ENCODE peak calls at places on chromosomes 3 and 15, in ten cellular contexts. N is astrocyte of the cerebellum, D is astrocyte, I is RWPE1, P is cardiac fibroblast, U is GM12865, A is psoas muscle, R is nephron progenitor cell, F is BJ, X is endothelial cell. T is an unnamed sample.
A peak's percentile ranks its signal among the peaks of the same experiment; 100 is the strongest.

GRCh38 chr3:143348486-143349327 is 229.1 kb downstream of the CHST2 start:
- DNase-seq in I (no peak), X (no peak), A (no peak), R (no peak), D (no peak), P (no peak), N (no peak), F (no peak), U (peak; percentile 53), T (no peak)

GRCh38 chr15:51992953-51993352 is 21.4 kb upstream of the LEO1 start:
- DNase-seq in D (no peak), I (peak; percentile 73), P (peak; percentile 19), N (no peak), X (no peak), A (no peak), F (no peak), R (no peak), U (no peak), T (no peak)

GRCh38 chr15:26974120-26974780 is 3.3 kb downstream of the GABRG3 start:
- DNase-seq in F (no peak), I (peak; percentile 17), R (no peak), X (peak; percentile 27), U (no peak), A (no peak), N (peak; percentile 11), D (peak; percentile 26), P (peak; percentile 11), T (no peak)

GRCh38 chr15:90895571-90896117 is 7.5 kb upstream of the MAN2A2 start:
- DNase-seq in A (no peak), F (no peak), U (no peak), D (no peak), N (no peak), X (no peak), R (no peak), I (no peak), P (no peak), T (no peak)

GRCh38 chr3:113532698-113533533 is 561 bp downstream of the SIDT1 start:
- DNase-seq in U (peak; percentile 69), F (no peak), P (peak; percentile 3), A (peak; percentile 52), D (no peak), R (peak; percentile 58), I (no peak), N (no peak), X (peak; percentile 42), T (peak; percentile 57)

GRCh38 chr3:49388416-49388815 is 23.4 kb downstream of the RHOA start:
- DNase-seq in A (no peak), X (no peak), F (no peak), D (peak; percentile 59), R (no peak), U (no peak), I (no peak), N (no peak), P (no peak), T (no peak)

GRCh38 chr3:190108789-190109188 is 11.9 kb downstream of the P3H2 start:
- DNase-seq in P (peak; percentile 51), D (no peak), I (no peak), F (no peak), X (no peak), R (no peak), N (no peak), U (no peak), A (no peak), T (no peak)

GRCh38 chr15:27850961-27851636 is 248.0 kb downstream of the OCA2 start:
- DNase-seq in N (no peak), F (no peak), U (no peak), R (no peak), P (no peak), D (no peak), X (no peak), A (peak; percentile 32), I (no peak), T (no peak)

GRCh38 chr15:65382146-65382491 is 4.3 kb upstream of the IGDCC3 start:
- DNase-seq in D (no peak), N (no peak), F (no peak), U (no peak), I (no peak), R (no peak), P (no peak), X (no peak), A (no peak), T (no peak)

DNA sequence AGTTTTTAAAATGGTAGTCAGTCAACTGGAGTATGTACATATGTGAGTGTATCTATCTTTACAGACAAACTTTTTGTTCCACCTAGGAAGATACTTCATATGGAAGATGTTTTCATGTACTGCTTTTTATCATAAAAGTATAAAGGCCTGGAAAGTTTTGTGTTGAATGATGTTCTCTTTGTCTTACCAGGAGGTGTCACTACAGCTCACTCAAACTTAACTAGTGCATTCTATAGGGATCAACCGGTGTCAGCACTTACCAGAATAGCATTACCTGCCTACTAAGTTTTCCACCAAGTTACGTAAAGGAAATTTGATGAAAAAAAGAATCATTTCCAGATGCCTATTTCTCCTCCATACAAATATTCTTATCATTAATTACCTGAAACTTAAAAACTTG is 522.6 kb upstream of the SEMA6D start:
- DNase-seq in D (peak; percentile 4), N (peak; percentile 40), R (no peak), F (no peak), I (peak; percentile 17), U (peak; percentile 18), X (no peak), A (no peak), P (peak; percentile 50), T (no peak)
- TF ChIP-seq CTCF in D (peak; percentile 31), N (peak; percentile 34), R (no peak), F (peak; percentile 29), I (peak; percentile 29), U (no peak), X (no peak), A (peak; percentile 40), P (peak; percentile 32), T (no peak)

DNA sequence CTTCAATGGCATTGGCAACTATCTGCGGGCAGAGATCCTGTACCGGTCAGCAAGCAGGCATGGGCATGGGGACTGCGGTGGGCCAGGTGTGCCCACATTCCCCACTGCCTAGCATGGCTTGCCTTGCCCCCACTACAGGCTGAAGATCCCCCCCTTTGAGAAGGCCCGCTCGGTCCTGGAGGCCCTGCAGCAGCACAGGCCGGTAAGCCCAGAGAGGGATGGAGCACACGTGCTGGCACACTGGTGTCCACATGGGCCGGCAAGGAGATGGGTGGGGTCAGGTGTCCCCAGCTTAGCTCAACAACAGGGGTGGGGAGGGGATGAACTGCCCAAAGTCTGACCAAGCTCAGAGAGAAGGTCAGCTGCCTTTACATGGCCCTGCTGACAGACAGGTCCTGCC is 5.3 kb downstream of the NEIL1 start:
- DNase-seq in A (no peak), N (no peak), X (no peak), D (no peak), F (no peak), I (no peak), P (no peak), R (no peak), U (no peak), T (no peak)
- TF ChIP-seq CTCF in A (no peak), N (no peak), X (no peak), D (no peak), F (no peak), I (no peak), P (no peak), R (no peak), U (no peak), T (no peak)

GRCh38 chr3:79085166-79085565 is 682.6 kb downstream of the ROBO1 start:
- DNase-seq in U (no peak), R (no peak), X (no peak), I (no peak), D (peak; percentile 39), P (no peak), F (no peak), N (no peak), A (no peak), T (no peak)

GRCh38 chr3:79081285-79081684 is 686.5 kb downstream of the ROBO1 start:
- DNase-seq in I (no peak), A (no peak), R (no peak), N (no peak), U (peak; percentile 1), D (no peak), X (no peak), P (no peak), F (no peak), T (no peak)

GRCh38 chr3:79086514-79086913 is 681.3 kb downstream of the ROBO1 start:
- DNase-seq in N (peak; percentile 43), X (peak; percentile 67), P (peak; percentile 69), U (peak; percentile 61), D (peak; percentile 25), F (no peak), I (peak; percentile 16), A (no peak), R (peak; percentile 65), T (no peak)
- TF ChIP-seq CTCF in N (peak; percentile 84), X (peak; percentile 93), P (peak; percentile 79), U (peak; percentile 78), D (peak; percentile 81), F (peak; percentile 83), I (peak; percentile 81), A (peak; percentile 67), R (peak; percentile 82), T (no peak)

GRCh38 chr3:123071146-123071545 is 4.3 kb downstream of the PDIA5 start:
- DNase-seq in I (no peak), U (no peak), P (peak; percentile 44), N (no peak), X (no peak), F (no peak), A (no peak), D (peak; percentile 36), R (no peak), T (no peak)
- TF ChIP-seq CTCF in I (no peak), U (peak; percentile 5), P (peak; percentile 25), N (peak; percentile 42), X (no peak), F (no peak), A (no peak), D (peak; percentile 16), R (no peak), T (no peak)

GRCh38 chr15:59616390-59616789 is 4.8 kb downstream of the GCNT3 start:
- DNase-seq in I (no peak), U (no peak), R (no peak), A (no peak), F (no peak), X (no peak), P (no peak), N (no peak), D (no peak), T (no peak)
- TF ChIP-seq CTCF in I (no peak), U (no peak), R (no peak), A (no peak), F (no peak), X (no peak), P (no peak), N (no peak), D (no peak), T (no peak)

T was measured in activated B cell treated with CpG ODN at 0.5 μM for 24 hours.